ENCODE peak calls at places on chromosomes 1 and 21, in four cellular contexts. X is DND-41, B is endothelial cell of umbilical vein, R is fibroblast of lung. M is an unnamed sample.

GRCh38 chr1:182182311-182182710 is 120.8 kb upstream of the ZNF648 start:
- DNase-seq in X (no peak), B (no peak), R (no peak), M (no peak)

GRCh38 chr1:163230827-163231226 is 28.1 kb upstream of the RGS5 start:
- DNase-seq in X (no peak), B (no peak), R (no peak), M (no peak)

GRCh38 chr1:37663426-37664000 is 28.8 kb upstream of the CDCA8 start:
- DNase-seq in X (no peak), B (no peak), R (no peak), M (peak; percentile 41)

GRCh38 chr1:109652446-109652845 is 3.5 kb upstream of the GSTM4 start:
- DNase-seq in X (no peak), B (no peak), R (no peak), M (no peak)

GRCh38 chr21:37071561-37072238 is 1.2 kb downstream of the PIGP start:
- DNase-seq in X (peak; percentile 29), B (peak; percentile 69), R (peak; percentile 77), M (peak; percentile 77)

GRCh38 chr1:220121791-220122530 is 28.0 kb downstream of the IARS2 start:
- DNase-seq in X (no peak), B (no peak), R (no peak), M (no peak)

GRCh38 chr1:200775850-200776249 is 37.2 kb downstream of the CAMSAP2 start:
- DNase-seq in X (no peak), B (no peak), R (no peak), M (no peak)

GRCh38 chr1:183069562-183070216 is 46.5 kb downstream of the LAMC1 start:
- DNase-seq in X (no peak), B (no peak), R (peak; percentile 68), M (no peak)

GRCh38 chr1:43329995-43330751 is 7.4 kb upstream of the MPL start:
- DNase-seq in X (peak; percentile 14), B (peak; percentile 89), R (peak; percentile 88), M (peak; percentile 82)

GRCh38 chr1:97581614-97582051 is 339.2 kb downstream of the DPYD start:
- DNase-seq in X (no peak), B (no peak), R (peak; percentile 83), M (no peak)

GRCh38 chr1:231628207-231628876 is 1.8 kb downstream of the DISC1 start:
- DNase-seq in X (no peak), B (peak; percentile 15), R (no peak), M (no peak)

GRCh38 chr21:46080171-46081021 is 17.5 kb upstream of the COL6A2 start:
- DNase-seq in X (no peak), B (no peak), R (no peak), M (peak; percentile 87)

GRCh38 chr1:17207966-17208418 is 3.1 kb downstream of the PADI1 start:
- DNase-seq in X (peak; percentile 33), B (peak; percentile 16), R (peak; percentile 70), M (no peak)

GRCh38 chr1:43538969-43539368 is 8.3 kb downstream of the PTPRF start:
- DNase-seq in X (no peak), B (no peak), R (no peak), M (peak; percentile 6)

GRCh38 chr1:172255223-172255560 is 165.3 kb upstream of the C1orf105 start:
- DNase-seq in X (no peak), B (no peak), R (no peak), M (no peak)

GRCh38 chr1:207032528-207033017 is at the start of gene C1orf116:
- DNase-seq in X (no peak), B (no peak), R (no peak), M (peak; percentile 79)

GRCh38 chr1:7628273-7628672 is 142.8 kb upstream of the VAMP3 start:
- DNase-seq in X (no peak), B (no peak), R (no peak), M (no peak)

GRCh38 chr1:54581621-54582035 is 33.6 kb downstream of the ACOT11 start:
- DNase-seq in X (no peak), B (peak; percentile 34), R (peak; percentile 72), M (peak; percentile 96)

GRCh38 chr1:230288641-230289349 is 137.3 kb downstream of the PGBD5 start:
- DNase-seq in X (no peak), B (no peak), R (peak; percentile 47), M (peak; percentile 38)

GRCh38 chr1:44609768-44610526 is 64.3 kb downstream of the TMEM53 start:
- DNase-seq in X (no peak), B (no peak), R (no peak), M (no peak)

GRCh38 chr1:1628656-1629429 is 3.1 kb upstream of the MMP23B start:
- DNase-seq in X (no peak), B (no peak), R (no peak), M (peak; percentile 80)

GRCh38 chr1:246597340-246597739 is 31.1 kb downstream of the CNST start:
- DNase-seq in X (no peak), B (peak; percentile 92), R (peak; percentile 68), M (no peak)

GRCh38 chr1:8232036-8232757 is 85.7 kb upstream of the SLC45A1 start:
- DNase-seq in X (no peak), B (no peak), R (peak; percentile 91), M (no peak)

GRCh38 chr1:52632732-52633290 is at the start of gene SHISAL2A:
- DNase-seq in X (no peak), B (no peak), R (peak; percentile 43), M (peak; percentile 84)

GRCh38 chr1:17922833-17923232 is 167.7 kb downstream of the ACTL8 start:
- DNase-seq in X (peak; percentile 17), B (no peak), R (peak; percentile 11), M (peak; percentile 21)

GRCh38 chr1:93670141-93670540 is 11.5 kb downstream of the BCAR3 start:
- DNase-seq in X (peak; percentile 37), B (peak; percentile 89), R (peak; percentile 96), M (no peak)

GRCh38 chr1:110565565-110565964 is 40.6 kb downstream of the KCNA2 start:
- DNase-seq in X (no peak), B (no peak), R (no peak), M (no peak)

GRCh38 chr1:60978421-60979357 is 103.7 kb upstream of the NFIA start:
- DNase-seq in X (peak; percentile 4), B (peak; percentile 69), R (peak; percentile 30), M (no peak)

GRCh38 chr1:206575165-206575893 is 36.9 kb downstream of the EIF2D start:
- DNase-seq in X (peak; percentile 61), B (peak; percentile 91), R (peak; percentile 82), M (no peak)

GRCh38 chr1:19203440-19203839 is 6.6 kb downstream of the UBR4 start:
- DNase-seq in X (no peak), B (peak; percentile 53), R (peak; percentile 90), M (no peak)

GRCh38 chr1:236143104-236143948 is 987 bp downstream of the GPR137B start:
- DNase-seq in X (peak; percentile 19), B (peak; percentile 32), R (peak; percentile 57), M (no peak)

GRCh38 chr1:32761253-32761877 is 55.8 kb downstream of the YARS1 start:
- DNase-seq in X (no peak), B (peak; percentile 75), R (peak; percentile 89), M (peak; percentile 80)

GRCh38 chr1:154720328-154721301 is 112.6 kb upstream of the ADAR start:
- DNase-seq in X (no peak), B (no peak), R (no peak), M (no peak)

GRCh38 chr21:35204850-35205564 is 155.9 kb upstream of the RUNX1 start:
- DNase-seq in X (peak; percentile 38), B (peak; percentile 96), R (peak; percentile 97), M (peak; percentile 90)

GRCh38 chr1:236657398-236657797 is 28.9 kb upstream of the ACTN2 start:
- DNase-seq in X (no peak), B (no peak), R (no peak), M (no peak)

GRCh38 chr21:33259995-33260394 is 6.2 kb upstream of the IL10RB start:
- DNase-seq in X (no peak), B (no peak), R (no peak), M (no peak)

DNA sequence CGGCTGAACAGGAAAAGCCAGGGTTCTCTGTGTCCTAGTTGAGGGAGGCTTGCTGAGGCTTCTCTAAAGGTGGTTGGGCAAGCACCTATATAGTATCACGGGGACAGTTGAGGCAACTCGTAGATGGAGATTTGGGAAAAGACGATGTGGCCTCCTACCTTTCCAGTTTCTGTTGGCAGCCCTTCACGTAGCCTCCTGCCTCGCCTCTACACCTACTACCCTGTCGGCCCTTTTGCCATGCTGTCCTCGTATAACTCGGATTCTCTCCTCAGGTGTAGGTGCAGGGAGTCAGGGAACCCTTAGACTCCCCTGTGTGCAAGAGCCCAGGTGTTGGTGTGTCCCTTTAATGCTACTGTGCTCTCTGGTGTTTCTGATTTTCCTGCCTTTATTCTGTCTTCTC is 10.3 kb downstream of the ZNF692 start:
- DNase-seq in X (no peak), B (no peak), R (no peak), M (no peak)
- H3K9ac ChIP-seq in X (no peak overlapping the region), B (no peak overlapping the region), R (no peak overlapping the region), M (no peak overlapping the region)

GRCh38 chr21:44294391-44295162 is 5.3 kb upstream of the PFKL start:
- DNase-seq in X (no peak), B (no peak), R (no peak), M (peak; percentile 92)

GRCh38 chr21:44295163-44295601 is 4.7 kb upstream of the PFKL start:
- DNase-seq in X (no peak), B (no peak), R (no peak), M (no peak)

GRCh38 chr21:44291936-44292811 is 6.5 kb downstream of the AIRE start:
- DNase-seq in X (no peak), B (no peak), R (no peak), M (peak; percentile 77)

GRCh38 chr21:44292812-44293195 is 7.0 kb upstream of the PFKL start:
- DNase-seq in X (no peak), B (no peak), R (no peak), M (peak; percentile 78)

GRCh38 chr21:44293551-44294231 is 6.2 kb upstream of the PFKL start:
- DNase-seq in X (no peak), B (no peak), R (no peak), M (peak; percentile 78)
- H3K4me1 ChIP-seq in X (peaks cover 9% of the 10 kb centered on the region), B (no peaks in the 10 kb centered on the region), R (no peaks in the 10 kb centered on the region), M (peaks cover 12% of the 10 kb centered on the region)

DNA sequence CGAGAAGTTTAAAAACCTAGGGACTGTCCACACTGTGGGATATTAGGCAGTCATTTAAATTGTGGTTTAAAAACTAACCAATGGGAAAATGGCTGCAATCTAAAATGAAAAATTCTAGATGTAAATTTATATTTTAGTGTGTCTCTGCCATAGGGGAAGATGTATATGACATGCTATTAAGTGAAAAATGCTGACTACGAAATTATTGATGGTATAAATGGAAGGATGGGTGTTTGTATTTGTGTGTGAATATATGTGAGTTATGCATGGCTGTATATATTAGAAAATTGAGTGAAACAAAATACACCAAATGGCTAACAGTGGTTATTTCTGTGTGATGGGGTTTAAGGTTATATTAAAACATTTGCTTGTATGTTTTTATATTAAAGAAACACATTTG is 260.8 kb downstream of the AJAP1 start:
- DNase-seq in X (no peak), B (no peak), R (no peak), M (no peak)
- TF ChIP-seq CTCF in X (no peak), B (no peak), R (no peak), M (no peak)

DNA sequence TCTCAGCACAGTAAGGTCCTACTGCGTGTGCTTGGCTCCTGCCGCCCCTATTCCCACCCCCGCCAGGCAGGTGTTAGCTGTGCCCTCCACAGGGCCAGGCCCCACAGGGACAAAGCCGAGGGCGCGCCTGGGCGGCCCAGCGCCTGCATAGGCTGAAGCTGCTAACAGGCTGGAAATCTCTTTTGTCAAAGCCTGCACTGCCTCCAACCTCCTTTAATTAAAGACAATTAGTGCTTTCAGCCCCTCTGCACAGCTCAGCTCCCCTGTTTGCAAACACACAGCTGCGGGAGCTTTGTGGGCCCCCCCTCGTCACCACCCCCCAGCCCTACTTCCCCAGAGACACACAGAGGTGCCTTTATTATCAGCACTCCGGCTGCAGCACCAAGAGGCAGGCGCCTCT is 95.9 kb downstream of the EPHB2 start:
- DNase-seq in X (no peak), B (no peak), R (no peak), M (no peak)
- H3K9ac ChIP-seq in X (no peak overlapping the region), B (no peak overlapping the region), R (no peak overlapping the region), M (no peak overlapping the region)

GRCh38 chr1:25805863-25806225 is 5.9 kb downstream of the SELENON start:
- DNase-seq in X (no peak), B (peak; percentile 71), R (peak; percentile 64), M (peak; percentile 73)
- H3K4me1 ChIP-seq in X (peaks cover 4% of the 10 kb centered on the region), B (peaks cover 37% of the 10 kb centered on the region), R (peaks cover 14% of the 10 kb centered on the region), M (peaks cover 18% of the 10 kb centered on the region)

M was measured in kidney.